ENCODE peak calls at places on chromosome 3, in eight cellular contexts. One of them, this sample, is unnamed.

GRCh38 chr3:102979682-102980378 is 545.0 kb downstream of the ZPLD1 start:
- DNase-seq in iris pigment epithelial cell: peak; percentile 95
- DNase-seq in GM13977: no peak
- DNase-seq in hippocampal formation: no peak
- DNase-seq in stimulated activated CD8-positive, alpha-beta memory T cell treated with anti-CD3 and anti-CD28 coated beads, Interleukin-15, amount 100 ng/mL, for 24 hours: no peak
- DNase-seq in activated naive CD4-positive, alpha-beta T cell: no peak
- DNase-seq in H4: peak; percentile 93
- DNase-seq in mesendoderm: no peak
- DNase-seq in this sample: peak; percentile 39

GRCh38 chr3:189845069-189845468 is 213.9 kb downstream of the TP63 start:
- DNase-seq in mesendoderm: no peak
- DNase-seq in GM13977: no peak
- DNase-seq in H4: no peak
- DNase-seq in stimulated activated CD8-positive, alpha-beta memory T cell treated with anti-CD3 and anti-CD28 coated beads, Interleukin-15, amount 100 ng/mL, for 24 hours: no peak
- DNase-seq in iris pigment epithelial cell: no peak
- DNase-seq in hippocampal formation: no peak
- DNase-seq in activated naive CD4-positive, alpha-beta T cell: no peak
- DNase-seq in this sample: no peak

GRCh38 chr3:52998781-52999509 is 46.9 kb downstream of the SFMBT1 start:
- DNase-seq in activated naive CD4-positive, alpha-beta T cell: no peak
- DNase-seq in iris pigment epithelial cell: no peak
- DNase-seq in H4: no peak
- DNase-seq in hippocampal formation: no peak
- DNase-seq in mesendoderm: peak; percentile 23
- DNase-seq in GM13977: no peak
- DNase-seq in stimulated activated CD8-positive, alpha-beta memory T cell treated with anti-CD3 and anti-CD28 coated beads, Interleukin-15, amount 100 ng/mL, for 24 hours: no peak
- DNase-seq in this sample: no peak

GRCh38 chr3:120765830-120766511 is 23.4 kb downstream of the GTF2E1 start:
- DNase-seq in activated naive CD4-positive, alpha-beta T cell: no peak
- DNase-seq in hippocampal formation: no peak
- DNase-seq in iris pigment epithelial cell: no peak
- DNase-seq in GM13977: no peak
- DNase-seq in mesendoderm: no peak
- DNase-seq in H4: no peak
- DNase-seq in stimulated activated CD8-positive, alpha-beta memory T cell treated with anti-CD3 and anti-CD28 coated beads, Interleukin-15, amount 100 ng/mL, for 24 hours: no peak
- DNase-seq in this sample: no peak

GRCh38 chr3:40312661-40313226 is 3.2 kb downstream of the EIF1B start:
- DNase-seq in iris pigment epithelial cell: peak; percentile 31
- DNase-seq in hippocampal formation: no peak
- DNase-seq in H4: no peak
- DNase-seq in GM13977: no peak
- DNase-seq in mesendoderm: no peak
- DNase-seq in activated naive CD4-positive, alpha-beta T cell: no peak
- DNase-seq in stimulated activated CD8-positive, alpha-beta memory T cell treated with anti-CD3 and anti-CD28 coated beads, Interleukin-15, amount 100 ng/mL, for 24 hours: no peak
- DNase-seq in this sample: no peak

GRCh38 chr3:105473521-105474223 is 107.0 kb downstream of the ALCAM start:
- DNase-seq in hippocampal formation: no peak
- DNase-seq in stimulated activated CD8-positive, alpha-beta memory T cell treated with anti-CD3 and anti-CD28 coated beads, Interleukin-15, amount 100 ng/mL, for 24 hours: no peak
- DNase-seq in activated naive CD4-positive, alpha-beta T cell: no peak
- DNase-seq in mesendoderm: peak; percentile 44
- DNase-seq in GM13977: no peak
- DNase-seq in iris pigment epithelial cell: peak; percentile 98
- DNase-seq in H4: peak; percentile 26
- DNase-seq in this sample: no peak

GRCh38 chr3:159667261-159667660 is 321.4 kb upstream of the IL12A start:
- DNase-seq in stimulated activated CD8-positive, alpha-beta memory T cell treated with anti-CD3 and anti-CD28 coated beads, Interleukin-15, amount 100 ng/mL, for 24 hours: no peak
- DNase-seq in mesendoderm: no peak
- DNase-seq in iris pigment epithelial cell: peak; percentile 8
- DNase-seq in H4: no peak
- DNase-seq in GM13977: no peak
- DNase-seq in activated naive CD4-positive, alpha-beta T cell: no peak
- DNase-seq in hippocampal formation: no peak
- DNase-seq in this sample: no peak

GRCh38 chr3:145854486-145854885 is 306.5 kb downstream of the PLOD2 start:
- DNase-seq in stimulated activated CD8-positive, alpha-beta memory T cell treated with anti-CD3 and anti-CD28 coated beads, Interleukin-15, amount 100 ng/mL, for 24 hours: no peak
- DNase-seq in GM13977: no peak
- DNase-seq in mesendoderm: no peak
- DNase-seq in H4: no peak
- DNase-seq in activated naive CD4-positive, alpha-beta T cell: no peak
- DNase-seq in iris pigment epithelial cell: peak; percentile 1
- DNase-seq in hippocampal formation: no peak
- DNase-seq in this sample: no peak

GRCh38 chr3:86594838-86595237 is 396.1 kb downstream of the VGLL3 start:
- DNase-seq in mesendoderm: no peak
- DNase-seq in stimulated activated CD8-positive, alpha-beta memory T cell treated with anti-CD3 and anti-CD28 coated beads, Interleukin-15, amount 100 ng/mL, for 24 hours: no peak
- DNase-seq in hippocampal formation: no peak
- DNase-seq in iris pigment epithelial cell: no peak
- DNase-seq in H4: no peak
- DNase-seq in activated naive CD4-positive, alpha-beta T cell: no peak
- DNase-seq in GM13977: no peak
- DNase-seq in this sample: no peak

GRCh38 chr3:30639937-30640336 is 33.5 kb downstream of the TGFBR2 start:
- DNase-seq in activated naive CD4-positive, alpha-beta T cell: no peak
- DNase-seq in mesendoderm: no peak
- DNase-seq in stimulated activated CD8-positive, alpha-beta memory T cell treated with anti-CD3 and anti-CD28 coated beads, Interleukin-15, amount 100 ng/mL, for 24 hours: no peak
- DNase-seq in iris pigment epithelial cell: no peak
- DNase-seq in hippocampal formation: no peak
- DNase-seq in GM13977: peak; percentile 39
- DNase-seq in H4: no peak
- DNase-seq in this sample: no peak

GRCh38 chr3:64221564-64222257 is 3.6 kb downstream of the PRICKLE2 start:
- DNase-seq in mesendoderm: no peak
- DNase-seq in iris pigment epithelial cell: no peak
- DNase-seq in activated naive CD4-positive, alpha-beta T cell: no peak
- DNase-seq in stimulated activated CD8-positive, alpha-beta memory T cell treated with anti-CD3 and anti-CD28 coated beads, Interleukin-15, amount 100 ng/mL, for 24 hours: no peak
- DNase-seq in hippocampal formation: no peak
- DNase-seq in H4: no peak
- DNase-seq in GM13977: no peak
- DNase-seq in this sample: no peak

GRCh38 chr3:194521514-194522260 is 34.9 kb upstream of the ATP13A3 start:
- DNase-seq in mesendoderm: peak; percentile 16
- DNase-seq in GM13977: no peak
- DNase-seq in iris pigment epithelial cell: peak; percentile 80
- DNase-seq in hippocampal formation: no peak
- DNase-seq in stimulated activated CD8-positive, alpha-beta memory T cell treated with anti-CD3 and anti-CD28 coated beads, Interleukin-15, amount 100 ng/mL, for 24 hours: no peak
- DNase-seq in H4: no peak
- DNase-seq in activated naive CD4-positive, alpha-beta T cell: no peak
- DNase-seq in this sample: no peak

GRCh38 chr3:13108861-13109260 is 35.6 kb upstream of the IQSEC1 start:
- DNase-seq in H4: no peak
- DNase-seq in activated naive CD4-positive, alpha-beta T cell: no peak
- DNase-seq in GM13977: no peak
- DNase-seq in hippocampal formation: no peak
- DNase-seq in iris pigment epithelial cell: no peak
- DNase-seq in stimulated activated CD8-positive, alpha-beta memory T cell treated with anti-CD3 and anti-CD28 coated beads, Interleukin-15, amount 100 ng/mL, for 24 hours: no peak
- DNase-seq in mesendoderm: no peak
- DNase-seq in this sample: no peak

GRCh38 chr3:146542179-146542578 is 2.2 kb downstream of the PLSCR1 start:
- DNase-seq in stimulated activated CD8-positive, alpha-beta memory T cell treated with anti-CD3 and anti-CD28 coated beads, Interleukin-15, amount 100 ng/mL, for 24 hours: no peak
- DNase-seq in hippocampal formation: no peak
- DNase-seq in GM13977: no peak
- DNase-seq in H4: peak; percentile 28
- DNase-seq in activated naive CD4-positive, alpha-beta T cell: no peak
- DNase-seq in mesendoderm: no peak
- DNase-seq in iris pigment epithelial cell: peak; percentile 81
- DNase-seq in this sample: no peak

GRCh38 chr3:5754602-5755001 is 567.1 kb downstream of the EDEM1 start:
- DNase-seq in activated naive CD4-positive, alpha-beta T cell: no peak
- DNase-seq in GM13977: no peak
- DNase-seq in H4: no peak
- DNase-seq in iris pigment epithelial cell: no peak
- DNase-seq in hippocampal formation: no peak
- DNase-seq in mesendoderm: no peak
- DNase-seq in stimulated activated CD8-positive, alpha-beta memory T cell treated with anti-CD3 and anti-CD28 coated beads, Interleukin-15, amount 100 ng/mL, for 24 hours: no peak
- DNase-seq in this sample: no peak

GRCh38 chr3:148861277-148861869 is 3.7 kb upstream of the CPA3 start:
- DNase-seq in H4: peak; percentile 53
- DNase-seq in hippocampal formation: no peak
- DNase-seq in mesendoderm: peak; percentile 31
- DNase-seq in GM13977: peak; percentile 52
- DNase-seq in stimulated activated CD8-positive, alpha-beta memory T cell treated with anti-CD3 and anti-CD28 coated beads, Interleukin-15, amount 100 ng/mL, for 24 hours: no peak
- DNase-seq in iris pigment epithelial cell: peak; percentile 56
- DNase-seq in activated naive CD4-positive, alpha-beta T cell: no peak
- DNase-seq in this sample: peak; percentile 22

GRCh38 chr3:901953-902778 is 190.7 kb upstream of the CNTN6 start:
- DNase-seq in iris pigment epithelial cell: peak; percentile 2
- DNase-seq in H4: no peak
- DNase-seq in GM13977: peak; percentile 15
- DNase-seq in stimulated activated CD8-positive, alpha-beta memory T cell treated with anti-CD3 and anti-CD28 coated beads, Interleukin-15, amount 100 ng/mL, for 24 hours: no peak
- DNase-seq in activated naive CD4-positive, alpha-beta T cell: no peak
- DNase-seq in hippocampal formation: no peak
- DNase-seq in mesendoderm: no peak
- DNase-seq in this sample: no peak

GRCh38 chr3:155065537-155065936 is 14.6 kb upstream of the MME start:
- DNase-seq in mesendoderm: no peak
- DNase-seq in hippocampal formation: no peak
- DNase-seq in stimulated activated CD8-positive, alpha-beta memory T cell treated with anti-CD3 and anti-CD28 coated beads, Interleukin-15, amount 100 ng/mL, for 24 hours: no peak
- DNase-seq in activated naive CD4-positive, alpha-beta T cell: no peak
- DNase-seq in H4: peak; percentile 8
- DNase-seq in iris pigment epithelial cell: peak; percentile 98
- DNase-seq in GM13977: no peak
- DNase-seq in this sample: no peak

GRCh38 chr3:158350971-158351370 is 220.0 kb upstream of the MLF1 start:
- DNase-seq in H4: no peak
- DNase-seq in hippocampal formation: no peak
- DNase-seq in iris pigment epithelial cell: no peak
- DNase-seq in mesendoderm: no peak
- DNase-seq in GM13977: no peak
- DNase-seq in stimulated activated CD8-positive, alpha-beta memory T cell treated with anti-CD3 and anti-CD28 coated beads, Interleukin-15, amount 100 ng/mL, for 24 hours: no peak
- DNase-seq in activated naive CD4-positive, alpha-beta T cell: no peak
- DNase-seq in this sample: no peak

GRCh38 chr3:133475245-133476010 is 75.6 kb downstream of the BFSP2 start:
- DNase-seq in hippocampal formation: no peak
- DNase-seq in activated naive CD4-positive, alpha-beta T cell: no peak
- DNase-seq in GM13977: peak; percentile 84
- DNase-seq in H4: no peak
- DNase-seq in mesendoderm: no peak
- DNase-seq in iris pigment epithelial cell: peak; percentile 40
- DNase-seq in stimulated activated CD8-positive, alpha-beta memory T cell treated with anti-CD3 and anti-CD28 coated beads, Interleukin-15, amount 100 ng/mL, for 24 hours: no peak
- DNase-seq in this sample: no peak

GRCh38 chr3:63232764-63233396 is 45.2 kb upstream of the SYNPR start:
- DNase-seq in H4: no peak
- DNase-seq in GM13977: no peak
- DNase-seq in mesendoderm: no peak
- DNase-seq in activated naive CD4-positive, alpha-beta T cell: no peak
- DNase-seq in iris pigment epithelial cell: peak; percentile 11
- DNase-seq in hippocampal formation: no peak
- DNase-seq in stimulated activated CD8-positive, alpha-beta memory T cell treated with anti-CD3 and anti-CD28 coated beads, Interleukin-15, amount 100 ng/mL, for 24 hours: no peak
- DNase-seq in this sample: no peak

GRCh38 chr3:14141144-14141543 is 16.3 kb downstream of the TMEM43 start:
- DNase-seq in iris pigment epithelial cell: peak; percentile 26
- DNase-seq in activated naive CD4-positive, alpha-beta T cell: no peak
- DNase-seq in mesendoderm: no peak
- DNase-seq in GM13977: no peak
- DNase-seq in stimulated activated CD8-positive, alpha-beta memory T cell treated with anti-CD3 and anti-CD28 coated beads, Interleukin-15, amount 100 ng/mL, for 24 hours: no peak
- DNase-seq in H4: no peak
- DNase-seq in hippocampal formation: no peak
- DNase-seq in this sample: no peak

GRCh38 chr3:18425641-18426403 is 683 bp upstream of the SATB1 start:
- DNase-seq in mesendoderm: peak; percentile 68
- DNase-seq in stimulated activated CD8-positive, alpha-beta memory T cell treated with anti-CD3 and anti-CD28 coated beads, Interleukin-15, amount 100 ng/mL, for 24 hours: no peak
- DNase-seq in hippocampal formation: peak; percentile 67
- DNase-seq in activated naive CD4-positive, alpha-beta T cell: peak; percentile 58
- DNase-seq in H4: no peak
- DNase-seq in GM13977: peak; percentile 16
- DNase-seq in iris pigment epithelial cell: no peak
- DNase-seq in this sample: no peak

GRCh38 chr3:69033470-69033869 is 18.7 kb downstream of the TMF1 start:
- DNase-seq in GM13977: no peak
- DNase-seq in hippocampal formation: no peak
- DNase-seq in stimulated activated CD8-positive, alpha-beta memory T cell treated with anti-CD3 and anti-CD28 coated beads, Interleukin-15, amount 100 ng/mL, for 24 hours: no peak
- DNase-seq in H4: no peak
- DNase-seq in iris pigment epithelial cell: peak; percentile 94
- DNase-seq in activated naive CD4-positive, alpha-beta T cell: no peak
- DNase-seq in mesendoderm: no peak
- DNase-seq in this sample: no peak

GRCh38 chr3:155880286-155880685 is 9.8 kb downstream of the GMPS start:
- DNase-seq in iris pigment epithelial cell: no peak
- DNase-seq in H4: no peak
- DNase-seq in stimulated activated CD8-positive, alpha-beta memory T cell treated with anti-CD3 and anti-CD28 coated beads, Interleukin-15, amount 100 ng/mL, for 24 hours: no peak
- DNase-seq in GM13977: no peak
- DNase-seq in hippocampal formation: no peak
- DNase-seq in activated naive CD4-positive, alpha-beta T cell: no peak
- DNase-seq in mesendoderm: no peak
- DNase-seq in this sample: no peak

GRCh38 chr3:189239616-189240015 is 67.8 kb downstream of the TPRG1 start:
- DNase-seq in mesendoderm: no peak
- DNase-seq in activated naive CD4-positive, alpha-beta T cell: no peak
- DNase-seq in H4: no peak
- DNase-seq in stimulated activated CD8-positive, alpha-beta memory T cell treated with anti-CD3 and anti-CD28 coated beads, Interleukin-15, amount 100 ng/mL, for 24 hours: no peak
- DNase-seq in hippocampal formation: no peak
- DNase-seq in GM13977: no peak
- DNase-seq in iris pigment epithelial cell: no peak
- DNase-seq in this sample: no peak

GRCh38 chr3:15458212-15458780 is 30.9 kb downstream of the EAF1 start:
- DNase-seq in H4: no peak
- DNase-seq in iris pigment epithelial cell: no peak
- DNase-seq in stimulated activated CD8-positive, alpha-beta memory T cell treated with anti-CD3 and anti-CD28 coated beads, Interleukin-15, amount 100 ng/mL, for 24 hours: no peak
- DNase-seq in activated naive CD4-positive, alpha-beta T cell: no peak
- DNase-seq in hippocampal formation: no peak
- DNase-seq in GM13977: no peak
- DNase-seq in mesendoderm: no peak
- DNase-seq in this sample: no peak